ENCODE peak calls at places on chromosomes 7 and 10, in six cellular contexts. D, C, B, K, V and P are unnamed samples.

GRCh38 chr10:96873086-96873485 is 41.0 kb downstream of the LCOR start:
- DNase-seq in D (no peak), C (no peak), B (no peak), K (no peak), V (no peak), P (no peak)

GRCh38 chr7:29989257-29989995 is at the start of gene SCRN1:
- DNase-seq in D (peak; percentile 53), C (peak; percentile 58), B (no peak), K (no peak), V (no peak), P (no peak)

GRCh38 chr10:118800920-118801319 is 46.1 kb upstream of the CACUL1 start:
- DNase-seq in D (no peak), C (peak; percentile 28), B (no peak), K (no peak), V (peak; percentile 18), P (peak; percentile 26)

GRCh38 chr7:47534322-47535032 is 47.4 kb downstream of the TNS3 start:
- DNase-seq in D (no peak), C (no peak), B (no peak), K (peak; percentile 80), V (no peak), P (no peak)

GRCh38 chr7:128264477-128264876 is 23.4 kb downstream of the LEP start:
- DNase-seq in D (no peak), C (no peak), B (no peak), K (no peak), V (no peak), P (no peak)

GRCh38 chr7:55441668-55442305 is 76.7 kb downstream of the LANCL2 start:
- DNase-seq in D (no peak), C (no peak), B (peak; percentile 85), K (no peak), V (peak; percentile 79), P (no peak)

GRCh38 chr7:1321411-1322239 is 89.0 kb downstream of the UNCX start:
- DNase-seq in D (no peak), C (no peak), B (no peak), K (no peak), V (no peak), P (peak; percentile 42)

GRCh38 chr10:27223964-27224363 is 16.6 kb downstream of the ACBD5 start:
- DNase-seq in D (no peak), C (no peak), B (no peak), K (no peak), V (peak; percentile 9), P (no peak)

GRCh38 chr7:42236266-42237161 is 495 bp downstream of the GLI3 start:
- DNase-seq in D (no peak), C (peak; percentile 73), B (no peak), K (no peak), V (peak; percentile 46), P (no peak)

GRCh38 chr10:37712489-37713131 is 144.8 kb downstream of the ZNF248 start:
- DNase-seq in D (no peak), C (no peak), B (no peak), K (no peak), V (no peak), P (no peak)

GRCh38 chr10:7563368-7563767 is 103.4 kb downstream of the ITIH5 start:
- DNase-seq in D (no peak), C (peak; percentile 70), B (no peak), K (no peak), V (no peak), P (no peak)

GRCh38 chr7:53070883-53071282 is 35.5 kb downstream of the POM121L12 start:
- DNase-seq in D (no peak), C (no peak), B (no peak), K (no peak), V (no peak), P (no peak)

GRCh38 chr7:159195926-159196325 is 51.3 kb upstream of the VIPR2 start:
- DNase-seq in D (no peak), C (no peak), B (no peak), K (no peak), V (no peak), P (no peak)

GRCh38 chr7:117138943-117139690 is 183.7 kb downstream of the WNT2 start:
- DNase-seq in D (no peak), C (no peak), B (no peak), K (no peak), V (no peak), P (no peak)

GRCh38 chr7:155490697-155491628 is 33.0 kb downstream of the EN2 start:
- DNase-seq in D (peak; percentile 83), C (peak; percentile 39), B (no peak), K (no peak), V (no peak), P (no peak)

GRCh38 chr7:90797596-90797995 is 201.5 kb downstream of the CDK14 start:
- DNase-seq in D (no peak), C (no peak), B (no peak), K (no peak), V (no peak), P (no peak)

GRCh38 chr7:27605689-27606269 is 56.9 kb downstream of the HIBADH start:
- DNase-seq in D (no peak), C (no peak), B (peak; percentile 17), K (peak; percentile 28), V (peak; percentile 68), P (no peak)

GRCh38 chr10:63547628-63548356 is 26.6 kb downstream of the REEP3 start:
- DNase-seq in D (peak; percentile 74), C (no peak), B (no peak), K (no peak), V (peak; percentile 44), P (no peak)

GRCh38 chr10:59830601-59831259 is 75.6 kb downstream of the CCDC6 start:
- DNase-seq in D (peak; percentile 55), C (peak; percentile 49), B (peak; percentile 20), K (peak; percentile 25), V (peak; percentile 32), P (no peak)

GRCh38 chr10:80161321-80162084 is 29.0 kb downstream of the PLAC9 start:
- DNase-seq in D (peak; percentile 48), C (no peak), B (no peak), K (no peak), V (no peak), P (no peak)

GRCh38 chr7:139739863-139740597 is 37.8 kb downstream of the HIPK2 start:
- DNase-seq in D (peak; percentile 57), C (no peak), B (no peak), K (no peak), V (no peak), P (no peak)

GRCh38 chr10:59625842-59626522 is 83.7 kb downstream of the SLC16A9 start:
- DNase-seq in D (peak; percentile 68), C (peak; percentile 38), B (peak; percentile 74), K (peak; percentile 47), V (peak; percentile 72), P (no peak)

GRCh38 chr10:22637491-22637890 is 76.9 kb downstream of the PIP4K2A start:
- DNase-seq in D (no peak), C (no peak), B (no peak), K (no peak), V (no peak), P (no peak)

GRCh38 chr7:68700414-68700813 is 897.9 kb upstream of the AUTS2 start:
- DNase-seq in D (no peak), C (no peak), B (no peak), K (no peak), V (peak; percentile 0), P (no peak)

GRCh38 chr10:42954776-42955492 is 121.9 kb upstream of the RET start:
- DNase-seq in D (no peak), C (no peak), B (no peak), K (no peak), V (no peak), P (no peak)

GRCh38 chr7:135352285-135352684 is 118.6 kb downstream of the STRA8 start:
- DNase-seq in D (no peak), C (no peak), B (no peak), K (no peak), V (no peak), P (no peak)

GRCh38 chr7:137209151-137209822 is 134.2 kb downstream of the PTN start:
- DNase-seq in D (no peak), C (no peak), B (no peak), K (no peak), V (no peak), P (no peak)

GRCh38 chr7:129947701-129948100 is 5.1 kb downstream of the UBE2H start:
- DNase-seq in D (no peak), C (no peak), B (no peak), K (no peak), V (no peak), P (no peak)

GRCh38 chr7:37432240-37432917 is 16.3 kb downstream of the ELMO1 start:
- DNase-seq in D (no peak), C (no peak), B (no peak), K (no peak), V (no peak), P (no peak)

DNA sequence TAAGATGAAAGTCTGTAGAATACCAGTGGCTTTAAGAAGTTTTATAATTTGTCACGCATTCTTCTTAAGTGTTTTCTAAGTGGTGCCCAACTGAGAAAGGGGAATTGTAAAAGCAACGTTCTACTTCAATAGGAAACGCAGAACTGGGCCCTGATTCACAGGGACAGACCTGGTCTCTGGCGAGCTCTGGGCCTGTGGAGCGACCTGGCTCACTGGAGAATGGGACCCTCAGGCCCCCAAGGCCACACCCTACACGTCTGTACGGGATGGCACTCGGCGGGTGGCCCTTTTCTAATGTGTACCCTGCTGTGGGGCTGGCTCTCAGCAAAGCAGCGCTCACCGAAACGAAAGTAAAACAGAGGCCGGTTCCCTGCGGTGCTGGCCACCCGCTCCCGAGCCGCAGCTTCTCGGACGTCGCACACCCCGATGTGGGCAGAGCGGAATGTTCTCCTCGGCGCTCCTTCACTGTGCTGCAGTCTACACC is 205.0 kb downstream of the DIP2C start:
- DNase-seq in D (peak; percentile 65), C (no peak), B (no peak), K (no peak), V (no peak), P (no peak)
- TF ChIP-seq CTCF in D (no peak), C (no peak), B (no peak), K (no peak), V (no peak), P (no peak)

DNA sequence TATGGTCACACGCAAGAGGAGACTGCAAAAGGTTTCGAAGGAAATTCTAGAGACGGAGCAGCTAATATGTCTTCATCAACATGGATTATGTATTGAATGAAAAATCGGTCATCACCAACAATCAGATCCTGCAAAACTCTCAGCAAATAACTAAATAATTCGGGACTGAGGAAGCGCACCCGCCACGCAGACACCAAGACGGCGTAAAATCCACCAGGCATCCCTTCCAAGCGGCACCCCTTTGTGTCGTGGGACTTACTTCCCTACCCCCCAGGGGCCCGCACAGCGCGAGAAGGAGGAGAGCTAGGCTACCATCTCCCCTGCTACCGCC is 749 bp downstream of the ARL3 start:
- DNase-seq in D (no peak), C (no peak), B (no peak), K (no peak), V (no peak), P (peak; percentile 81)
- TF ChIP-seq CTCF in D (no peak), C (no peak), B (no peak), K (no peak), V (no peak), P (no peak)

GRCh38 chr7:17150018-17150417 is 148.4 kb upstream of the AHR start:
- DNase-seq in D (no peak), C (no peak), B (no peak), K (no peak), V (no peak), P (no peak)
- TF ChIP-seq CTCF in D (no peak), C (no peak), B (no peak), K (no peak), V (no peak), P (no peak)

GRCh38 chr7:103879411-103879810 is 110.0 kb downstream of the RELN start:
- DNase-seq in D (peak; percentile 72), C (no peak), B (no peak), K (no peak), V (no peak), P (no peak)

GRCh38 chr7:103880201-103880600 is 109.3 kb downstream of the RELN start:
- DNase-seq in D (no peak), C (no peak), B (no peak), K (no peak), V (no peak), P (no peak)

GRCh38 chr7:103877565-103877964 is 111.9 kb downstream of the RELN start:
- DNase-seq in D (no peak), C (no peak), B (no peak), K (no peak), V (no peak), P (no peak)
- TF ChIP-seq CTCF in D (no peak), C (no peak), B (no peak), K (no peak), V (no peak), P (no peak)